ENCODE peak calls at places on chromosomes 1 and 21, in seven cellular contexts. I, X, V, G, F, Y and N are unnamed samples. For H3K4me1, the result is how much of the 10 kb centered on the place peaks cover.

GRCh38 chr1:104929280-104929679 is 1179.6 kb downstream of the AMY1C start:
- DNase-seq in F (no peak), G (no peak), Y (no peak), X (no peak), V (no peak), I (no peak), N (no peak)

GRCh38 chr1:73800376-73800775 is 397.6 kb downstream of the LRRIQ3 start:
- DNase-seq in X (no peak), I (no peak), F (peak), G (peak), Y (no peak), V (no peak), N (no peak)

GRCh38 chr21:27425172-27425571 is 458.3 kb upstream of the ADAMTS5 start:
- DNase-seq in F (no peak), G (peak), I (no peak), X (no peak), Y (no peak), V (no peak), N (no peak)

GRCh38 chr1:214422137-214422671 is 129.2 kb downstream of the PTPN14 start:
- DNase-seq in G (peak), X (no peak), Y (no peak), I (no peak), F (peak), V (no peak), N (no peak)

GRCh38 chr1:30418426-30419245 is 304.7 kb downstream of the MATN1 start:
- DNase-seq in F (no peak), G (no peak), X (no peak), Y (no peak), I (no peak), V (no peak), N (peak)

GRCh38 chr1:96309783-96310182 is 411.8 kb upstream of the PTBP2 start:
- DNase-seq in X (no peak), G (peak), F (peak), Y (no peak), V (no peak), I (no peak), N (peak)

GRCh38 chr1:41977329-41977728 is 58.6 kb upstream of the HIVEP3 start:
- DNase-seq in X (no peak), I (no peak), V (no peak), F (no peak), G (no peak), Y (no peak), N (no peak)

GRCh38 chr1:53294557-53294956 is 33.3 kb downstream of the LRP8 start:
- DNase-seq in V (no peak), G (peak), X (no peak), Y (no peak), I (no peak), F (peak), N (no peak)

GRCh38 chr1:21290546-21290944 is 282 bp upstream of the ECE1 start:
- DNase-seq in I (no peak), Y (peak), G (no peak), X (no peak), V (no peak), F (no peak), N (no peak)

GRCh38 chr21:28601708-28602107 is 391.0 kb downstream of the LTN1 start:
- DNase-seq in Y (no peak), G (peak), X (no peak), V (no peak), F (peak), I (no peak), N (peak)

GRCh38 chr1:33501309-33501708 is 28.9 kb downstream of the ZSCAN20 start:
- DNase-seq in F (no peak), X (no peak), I (no peak), G (no peak), Y (no peak), V (no peak), N (no peak)

GRCh38 chr21:18522181-18522771 is 118.7 kb upstream of the TMPRSS15 start:
- DNase-seq in V (peak), Y (no peak), G (no peak), I (no peak), X (no peak), F (no peak), N (no peak)

GRCh38 chr1:51170342-51170741 is 65.7 kb upstream of the RNF11 start:
- DNase-seq in I (no peak), G (peak), X (no peak), Y (no peak), V (no peak), F (peak), N (no peak)

GRCh38 chr1:1270813-1271212 is 2.8 kb downstream of the UBE2J2 start:
- DNase-seq in X (no peak), F (no peak), V (no peak), I (no peak), Y (no peak), G (peak), N (no peak)

GRCh38 chr1:234957330-234958065 is 171.1 kb downstream of the TOMM20 start:
- DNase-seq in Y (no peak), G (peak), I (no peak), V (peak), F (no peak), X (peak), N (no peak)

GRCh38 chr1:66535853-66536252 is 1.9 kb downstream of the SGIP1 start:
- DNase-seq in I (no peak), F (no peak), Y (no peak), G (no peak), V (no peak), X (no peak), N (no peak)

GRCh38 chr1:189103956-189104355 is 1373.7 kb downstream of the BRINP3 start:
- DNase-seq in F (peak), X (no peak), I (no peak), G (no peak), Y (no peak), V (no peak), N (no peak)

GRCh38 chr1:180116964-180117763 is 37.5 kb upstream of the QSOX1 start:
- DNase-seq in F (peak), X (peak), G (peak), I (no peak), Y (no peak), V (no peak), N (no peak)

GRCh38 chr1:116115476-116115875 is 4.3 kb downstream of the MAB21L3 start:
- DNase-seq in V (no peak), I (no peak), X (no peak), F (peak), G (peak), Y (no peak), N (no peak)

GRCh38 chr1:98516306-98516705 is 145.2 kb upstream of the SNX7 start:
- DNase-seq in F (peak), Y (no peak), G (no peak), V (no peak), X (no peak), I (no peak), N (no peak)

GRCh38 chr21:14376854-14377253 is 6.1 kb downstream of the HSPA13 start:
- DNase-seq in Y (no peak), F (no peak), X (peak), V (no peak), G (no peak), I (no peak), N (no peak)

GRCh38 chr21:28124541-28124940 is 868.1 kb downstream of the LTN1 start:
- DNase-seq in Y (no peak), I (no peak), G (no peak), V (no peak), F (no peak), X (no peak), N (no peak)

GRCh38 chr1:28877132-28877781 is 37.1 kb upstream of the EPB41 start:
- DNase-seq in G (peak), V (peak), X (peak), Y (peak), F (peak), I (peak), N (peak)

GRCh38 chr1:27668808-27669723 is 2.9 kb downstream of the IFI6 start:
- DNase-seq in F (peak), Y (peak), G (peak), X (peak), I (peak), V (peak), N (peak)

GRCh38 chr1:70085451-70085850 is 119.9 kb downstream of the LRRC40 start:
- DNase-seq in F (no peak), Y (no peak), V (no peak), I (no peak), G (no peak), X (no peak), N (no peak)

GRCh38 chr1:83065952-83066727 is 932.8 kb downstream of the TTLL7 start:
- DNase-seq in I (no peak), Y (no peak), X (no peak), G (peak), V (no peak), F (no peak), N (no peak)

GRCh38 chr1:25073640-25074270 is 143.7 kb upstream of the RUNX3 start:
- DNase-seq in Y (no peak), I (no peak), F (no peak), G (no peak), V (no peak), X (no peak), N (no peak)

GRCh38 chr1:169529068-169529642 is 43.4 kb upstream of the SLC19A2 start:
- DNase-seq in I (no peak), V (peak), G (peak), X (no peak), F (peak), Y (no peak), N (peak)

DNA sequence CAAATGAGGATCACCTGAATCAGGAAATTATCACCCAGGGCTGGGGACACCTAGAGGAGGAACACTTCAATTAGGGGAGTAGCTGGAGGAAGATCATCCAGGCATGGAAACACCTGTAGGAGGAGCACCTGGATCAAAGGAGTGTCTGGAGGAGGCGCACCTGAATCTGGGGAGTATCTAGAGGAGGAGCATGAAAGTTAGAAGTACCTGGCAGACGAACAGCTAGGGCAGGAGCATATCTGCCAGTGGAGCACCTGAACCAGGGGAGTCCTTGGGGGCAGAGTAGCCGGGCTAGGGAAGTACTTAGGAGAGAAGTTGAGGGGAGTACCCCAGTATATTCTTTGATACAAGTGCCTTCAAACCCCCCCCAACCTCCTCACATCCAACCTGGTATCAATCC is 1.3 kb downstream of the C1orf210 start:
- DNase-seq in F (no peak), X (no peak), I (no peak), G (no peak), Y (no peak), V (no peak), N (no peak)
- H3K4me1 ChIP-seq in F (under half), X (under half), I (under half), G (under half), Y (under half), V (under half), N (under half)

GRCh38 chr1:230641346-230641745 is 935 bp upstream of the COG2 start:
- DNase-seq in Y (no peak), G (peak), X (no peak), I (no peak), F (peak), V (no peak), N (no peak)
- H3K4me3 ChIP-seq in Y (no peak), G (peak), X (peak), I (no peak), F (no peak), V (peak), N (no peak)

DNA sequence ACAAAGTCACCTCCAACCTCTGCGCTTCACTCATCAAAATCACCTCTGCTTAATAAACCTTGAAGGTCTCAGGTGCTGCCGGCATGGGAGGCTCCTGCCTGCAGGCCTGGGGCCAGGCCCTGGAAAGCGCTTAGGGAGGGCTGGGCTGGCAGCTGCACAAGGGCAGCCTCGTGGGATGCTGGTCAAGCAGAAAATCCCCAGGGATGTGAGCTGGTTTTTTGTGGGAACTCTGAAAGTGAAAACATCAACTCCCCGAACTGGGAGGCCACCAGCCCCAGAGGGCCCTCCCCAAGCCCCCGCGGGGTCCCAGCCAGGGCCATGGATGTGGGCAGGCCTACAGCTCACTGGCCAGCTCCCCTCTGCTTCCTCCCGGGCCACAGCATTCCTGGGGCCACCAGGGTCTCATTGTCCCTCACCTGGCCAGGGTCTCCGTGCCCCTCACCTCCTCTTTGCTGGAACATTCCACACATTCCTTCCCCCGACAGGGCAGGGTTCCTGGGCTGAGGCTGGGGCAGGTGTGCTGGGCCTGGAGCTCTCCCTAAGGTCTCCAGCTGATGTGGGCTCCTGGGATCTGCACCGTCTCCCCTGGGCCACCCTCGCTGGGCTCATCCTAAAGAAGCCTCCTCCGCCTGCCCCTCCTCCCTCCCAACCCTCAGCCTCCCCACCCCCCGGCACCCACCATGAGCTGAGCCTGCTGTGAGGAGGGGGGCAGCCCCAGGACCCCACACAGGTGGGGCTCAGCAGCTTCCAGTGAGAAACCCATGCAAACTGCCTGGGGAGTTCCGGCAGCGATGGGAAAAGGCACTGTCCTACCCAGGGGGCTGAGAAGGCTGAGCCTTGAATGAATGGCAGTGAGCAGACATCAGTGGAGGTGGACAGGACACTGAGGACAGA is 36.0 kb upstream of the POFUT2 start:
- DNase-seq in X (no peak), V (no peak), F (no peak), I (no peak), G (peak), Y (no peak), N (no peak)
- H3K4me1 ChIP-seq in X (under half), V (under half), F (under half), I (under half), G (under half), Y (under half), N (under half)

DNA sequence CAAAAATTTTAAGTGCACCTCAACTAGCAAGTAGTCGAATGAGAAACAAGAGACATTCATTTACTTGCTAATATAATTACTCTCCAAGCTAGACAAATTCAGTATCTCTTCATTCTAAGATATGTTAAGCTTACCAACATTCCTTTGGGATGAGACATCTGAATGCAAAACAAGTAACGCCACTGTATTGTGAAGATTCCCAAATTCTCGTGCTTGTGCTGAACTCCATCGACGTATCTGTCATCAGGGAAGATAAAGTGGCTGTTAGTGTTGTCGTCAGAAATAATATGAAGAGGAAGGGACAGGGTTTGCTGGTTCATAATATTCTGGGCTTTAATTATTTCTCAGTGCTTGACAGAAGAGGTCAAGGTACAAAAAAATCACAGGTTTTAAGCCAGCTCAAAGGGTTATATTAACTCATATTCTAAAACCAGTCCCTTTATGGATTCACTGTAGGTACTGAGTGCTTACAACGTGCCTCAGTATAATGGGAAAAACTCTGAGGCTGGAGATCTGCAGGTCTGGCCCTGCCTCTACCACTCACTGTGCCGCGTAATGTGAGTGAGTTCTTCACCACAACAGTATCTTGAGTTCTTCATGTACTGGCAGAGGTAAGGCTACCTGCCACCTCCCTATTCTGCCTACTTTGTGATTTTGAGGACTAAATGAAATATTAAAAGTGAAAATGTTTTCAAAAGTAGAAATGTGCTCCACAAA is 42.0 kb downstream of the PCSK9 start:
- DNase-seq in V (no peak), Y (no peak), I (no peak), X (no peak), F (peak), G (peak), N (no peak)
- H3K4me3 ChIP-seq in V (no peak), Y (no peak), I (no peak), X (no peak), F (no peak), G (no peak), N (no peak)

GRCh38 chr1:48402619-48403018 is 69.4 kb downstream of the SPATA6 start:
- DNase-seq in V (no peak), Y (no peak), F (no peak), X (no peak), I (no peak), G (no peak), N (no peak)
- H3K4me1 ChIP-seq in V (under half), Y (under half), F (under half), X (under half), I (under half), G (under half), N (under half)